ENCODE peak calls at places on chromosome 14, in nine cellular contexts. One of them, this sample, is unnamed.
A peak's percentile ranks its signal among the peaks of the same experiment; 100 is the strongest.

GRCh38 chr14:104206281-104206904 is 68.0 kb downstream of the KIF26A start:
- DNase-seq in NB4: no peak
- DNase-seq in left lung: peak; percentile 78
- DNase-seq in nephron progenitor cell: peak; percentile 76
- DNase-seq in amniotic epithelial cell: no peak
- DNase-seq in GM03348: no peak
- DNase-seq in myocyte: no peak
- DNase-seq in uterus: no peak
- DNase-seq in BJ: no peak
- DNase-seq in this sample: no peak

GRCh38 chr14:70782361-70782760 is 27.0 kb downstream of the MAP3K9 start:
- DNase-seq in GM03348: no peak
- DNase-seq in nephron progenitor cell: no peak
- DNase-seq in left lung: no peak
- DNase-seq in uterus: no peak
- DNase-seq in NB4: peak; percentile 85
- DNase-seq in BJ: peak; percentile 58
- DNase-seq in amniotic epithelial cell: peak; percentile 92
- DNase-seq in myocyte: no peak
- DNase-seq in this sample: peak; percentile 96

GRCh38 chr14:105087963-105088811 is 23.0 kb upstream of the GPR132 start:
- DNase-seq in NB4: peak; percentile 51
- DNase-seq in left lung: peak; percentile 92
- DNase-seq in GM03348: peak; percentile 81
- DNase-seq in nephron progenitor cell: peak; percentile 83
- DNase-seq in amniotic epithelial cell: peak; percentile 87
- DNase-seq in myocyte: peak; percentile 73
- DNase-seq in BJ: peak; percentile 39
- DNase-seq in uterus: peak; percentile 66
- DNase-seq in this sample: peak; percentile 46

GRCh38 chr14:67820428-67820881 is 876 bp downstream of the RAD51B start:
- DNase-seq in nephron progenitor cell: no peak
- DNase-seq in GM03348: no peak
- DNase-seq in amniotic epithelial cell: peak; percentile 10
- DNase-seq in left lung: no peak
- DNase-seq in BJ: peak; percentile 15
- DNase-seq in uterus: no peak
- DNase-seq in NB4: peak; percentile 47
- DNase-seq in myocyte: no peak
- DNase-seq in this sample: peak; percentile 29

GRCh38 chr14:22025884-22026283 is 352.3 kb upstream of the OR4E1 start:
- DNase-seq in amniotic epithelial cell: no peak
- DNase-seq in left lung: no peak
- DNase-seq in GM03348: no peak
- DNase-seq in BJ: no peak
- DNase-seq in myocyte: no peak
- DNase-seq in NB4: no peak
- DNase-seq in uterus: no peak
- DNase-seq in nephron progenitor cell: no peak
- DNase-seq in this sample: no peak

GRCh38 chr14:103772078-103772712 is 56.6 kb downstream of the ZFYVE21 start:
- DNase-seq in amniotic epithelial cell: no peak
- DNase-seq in GM03348: no peak
- DNase-seq in myocyte: no peak
- DNase-seq in uterus: no peak
- DNase-seq in NB4: no peak
- DNase-seq in BJ: no peak
- DNase-seq in left lung: no peak
- DNase-seq in nephron progenitor cell: no peak
- DNase-seq in this sample: no peak

GRCh38 chr14:89900822-89901221 is 53.7 kb downstream of the EFCAB11 start:
- DNase-seq in GM03348: peak; percentile 9
- DNase-seq in amniotic epithelial cell: no peak
- DNase-seq in uterus: no peak
- DNase-seq in nephron progenitor cell: no peak
- DNase-seq in myocyte: no peak
- DNase-seq in left lung: no peak
- DNase-seq in BJ: no peak
- DNase-seq in NB4: no peak
- DNase-seq in this sample: no peak

GRCh38 chr14:77862154-77862783 is 62.4 kb downstream of the ADCK1 start:
- DNase-seq in left lung: peak; percentile 93
- DNase-seq in NB4: peak; percentile 65
- DNase-seq in myocyte: peak; percentile 69
- DNase-seq in uterus: peak; percentile 46
- DNase-seq in GM03348: peak; percentile 85
- DNase-seq in BJ: no peak
- DNase-seq in amniotic epithelial cell: peak; percentile 44
- DNase-seq in nephron progenitor cell: peak; percentile 97
- DNase-seq in this sample: peak; percentile 63

GRCh38 chr14:103629503-103630121 is 601 bp downstream of the KLC1 start:
- DNase-seq in amniotic epithelial cell: no peak
- DNase-seq in left lung: peak; percentile 91
- DNase-seq in uterus: peak; percentile 51
- DNase-seq in BJ: no peak
- DNase-seq in myocyte: peak; percentile 62
- DNase-seq in NB4: peak; percentile 51
- DNase-seq in nephron progenitor cell: peak; percentile 72
- DNase-seq in GM03348: peak; percentile 74
- DNase-seq in this sample: peak; percentile 27

GRCh38 chr14:69666698-69667211 is 55.4 kb downstream of the SUSD6 start:
- DNase-seq in nephron progenitor cell: no peak
- DNase-seq in amniotic epithelial cell: no peak
- DNase-seq in myocyte: no peak
- DNase-seq in BJ: peak; percentile 54
- DNase-seq in left lung: no peak
- DNase-seq in uterus: no peak
- DNase-seq in GM03348: peak; percentile 60
- DNase-seq in NB4: no peak
- DNase-seq in this sample: no peak

GRCh38 chr14:60064491-60065072 is 27.1 kb upstream of the PCNX4 start:
- DNase-seq in uterus: no peak
- DNase-seq in nephron progenitor cell: no peak
- DNase-seq in left lung: no peak
- DNase-seq in GM03348: peak; percentile 60
- DNase-seq in amniotic epithelial cell: peak; percentile 52
- DNase-seq in myocyte: peak; percentile 49
- DNase-seq in BJ: no peak
- DNase-seq in NB4: peak; percentile 43
- DNase-seq in this sample: peak; percentile 52

GRCh38 chr14:35121026-35121886 is 534 bp downstream of the PPP2R3C start:
- DNase-seq in uterus: no peak
- DNase-seq in left lung: no peak
- DNase-seq in myocyte: peak; percentile 26
- DNase-seq in GM03348: peak; percentile 11
- DNase-seq in amniotic epithelial cell: no peak
- DNase-seq in nephron progenitor cell: no peak
- DNase-seq in NB4: no peak
- DNase-seq in BJ: no peak
- DNase-seq in this sample: peak; percentile 16

GRCh38 chr14:93207468-93208308 is 632 bp downstream of the UBR7 start:
- DNase-seq in GM03348: peak; percentile 74
- DNase-seq in NB4: peak; percentile 74
- DNase-seq in left lung: no peak
- DNase-seq in uterus: no peak
- DNase-seq in nephron progenitor cell: peak; percentile 62
- DNase-seq in myocyte: peak; percentile 84
- DNase-seq in BJ: no peak
- DNase-seq in amniotic epithelial cell: peak; percentile 44
- DNase-seq in this sample: peak; percentile 55

GRCh38 chr14:106044949-106045596 is 518.7 kb downstream of the TMEM121 start:
- DNase-seq in uterus: no peak
- DNase-seq in left lung: peak; percentile 78
- DNase-seq in NB4: peak; percentile 88
- DNase-seq in amniotic epithelial cell: no peak
- DNase-seq in myocyte: peak; percentile 14
- DNase-seq in BJ: no peak
- DNase-seq in nephron progenitor cell: no peak
- DNase-seq in GM03348: no peak
- DNase-seq in this sample: peak; percentile 1

GRCh38 chr14:96564389-96564788 is 62.2 kb downstream of the PAPOLA start:
- DNase-seq in GM03348: no peak
- DNase-seq in myocyte: no peak
- DNase-seq in left lung: no peak
- DNase-seq in amniotic epithelial cell: peak; percentile 7
- DNase-seq in BJ: no peak
- DNase-seq in nephron progenitor cell: no peak
- DNase-seq in NB4: no peak
- DNase-seq in uterus: no peak
- DNase-seq in this sample: no peak

GRCh38 chr14:96105921-96106441 is 66.8 kb downstream of the C14orf132 start:
- DNase-seq in GM03348: peak; percentile 27
- DNase-seq in NB4: no peak
- DNase-seq in amniotic epithelial cell: peak; percentile 37
- DNase-seq in uterus: peak; percentile 43
- DNase-seq in nephron progenitor cell: no peak
- DNase-seq in BJ: no peak
- DNase-seq in left lung: no peak
- DNase-seq in myocyte: no peak
- DNase-seq in this sample: peak; percentile 40

GRCh38 chr14:54577977-54578376 is 11.0 kb downstream of the SAMD4A start:
- DNase-seq in GM03348: no peak
- DNase-seq in amniotic epithelial cell: peak; percentile 21
- DNase-seq in uterus: no peak
- DNase-seq in BJ: no peak
- DNase-seq in left lung: no peak
- DNase-seq in NB4: no peak
- DNase-seq in nephron progenitor cell: no peak
- DNase-seq in myocyte: no peak
- DNase-seq in this sample: no peak

GRCh38 chr14:61555056-61555838 is 140.1 kb upstream of the HIF1A start:
- DNase-seq in NB4: no peak
- DNase-seq in left lung: no peak
- DNase-seq in amniotic epithelial cell: peak; percentile 95
- DNase-seq in BJ: no peak
- DNase-seq in uterus: no peak
- DNase-seq in nephron progenitor cell: no peak
- DNase-seq in myocyte: peak; percentile 73
- DNase-seq in GM03348: peak; percentile 44
- DNase-seq in this sample: peak; percentile 69

GRCh38 chr14:103016071-103016470 is 41.3 kb downstream of the CDC42BPB start:
- DNase-seq in BJ: no peak
- DNase-seq in nephron progenitor cell: no peak
- DNase-seq in myocyte: peak; percentile 7
- DNase-seq in uterus: no peak
- DNase-seq in GM03348: no peak
- DNase-seq in left lung: no peak
- DNase-seq in NB4: no peak
- DNase-seq in amniotic epithelial cell: no peak
- DNase-seq in this sample: no peak

GRCh38 chr14:100780246-100780645 is 45.7 kb upstream of the MEG3 start:
- DNase-seq in uterus: no peak
- DNase-seq in nephron progenitor cell: no peak
- DNase-seq in left lung: no peak
- DNase-seq in NB4: no peak
- DNase-seq in myocyte: no peak
- DNase-seq in BJ: no peak
- DNase-seq in amniotic epithelial cell: no peak
- DNase-seq in GM03348: no peak
- DNase-seq in this sample: no peak

GRCh38 chr14:31568151-31568550 is 6.9 kb downstream of the NUBPL start:
- DNase-seq in nephron progenitor cell: no peak
- DNase-seq in GM03348: no peak
- DNase-seq in NB4: no peak
- DNase-seq in BJ: no peak
- DNase-seq in myocyte: peak; percentile 5
- DNase-seq in amniotic epithelial cell: peak; percentile 43
- DNase-seq in left lung: no peak
- DNase-seq in uterus: no peak
- DNase-seq in this sample: no peak

GRCh38 chr14:47919994-47920393 is 244.6 kb upstream of the MDGA2 start:
- DNase-seq in myocyte: no peak
- DNase-seq in BJ: no peak
- DNase-seq in nephron progenitor cell: peak; percentile 7
- DNase-seq in NB4: no peak
- DNase-seq in uterus: no peak
- DNase-seq in left lung: peak; percentile 50
- DNase-seq in GM03348: no peak
- DNase-seq in amniotic epithelial cell: no peak
- DNase-seq in this sample: no peak

GRCh38 chr14:74886001-74886400 is 4.3 kb downstream of the DLST start:
- DNase-seq in uterus: peak; percentile 31
- DNase-seq in left lung: no peak
- DNase-seq in BJ: peak; percentile 97
- DNase-seq in nephron progenitor cell: no peak
- DNase-seq in amniotic epithelial cell: peak; percentile 98
- DNase-seq in NB4: no peak
- DNase-seq in GM03348: peak; percentile 87
- DNase-seq in myocyte: peak; percentile 78
- DNase-seq in this sample: peak; percentile 76

GRCh38 chr14:87888136-87888999 is 104.6 kb downstream of the GALC start:
- DNase-seq in uterus: no peak
- DNase-seq in amniotic epithelial cell: no peak
- DNase-seq in GM03348: peak; percentile 37
- DNase-seq in BJ: no peak
- DNase-seq in nephron progenitor cell: peak; percentile 32
- DNase-seq in myocyte: peak; percentile 3
- DNase-seq in left lung: no peak
- DNase-seq in NB4: peak; percentile 28
- DNase-seq in this sample: peak; percentile 20

GRCh38 chr14:65770681-65771080 is 358.2 kb downstream of the FUT8 start:
- DNase-seq in NB4: no peak
- DNase-seq in amniotic epithelial cell: no peak
- DNase-seq in BJ: no peak
- DNase-seq in GM03348: no peak
- DNase-seq in left lung: no peak
- DNase-seq in uterus: no peak
- DNase-seq in myocyte: no peak
- DNase-seq in nephron progenitor cell: no peak
- DNase-seq in this sample: no peak

GRCh38 chr14:50910495-50911420 is 33.5 kb downstream of the PYGL start:
- DNase-seq in nephron progenitor cell: no peak
- DNase-seq in GM03348: no peak
- DNase-seq in myocyte: no peak
- DNase-seq in uterus: no peak
- DNase-seq in BJ: no peak
- DNase-seq in amniotic epithelial cell: no peak
- DNase-seq in left lung: no peak
- DNase-seq in NB4: no peak
- DNase-seq in this sample: peak; percentile 50

GRCh38 chr14:35687335-35687939 is 121.7 kb downstream of the RALGAPA1 start:
- DNase-seq in left lung: no peak
- DNase-seq in myocyte: peak; percentile 50
- DNase-seq in BJ: no peak
- DNase-seq in GM03348: peak; percentile 56
- DNase-seq in NB4: peak; percentile 62
- DNase-seq in uterus: no peak
- DNase-seq in amniotic epithelial cell: peak; percentile 49
- DNase-seq in nephron progenitor cell: peak; percentile 26
- DNase-seq in this sample: peak; percentile 66

GRCh38 chr14:47442206-47442605 is 233.2 kb downstream of the MDGA2 start:
- DNase-seq in GM03348: no peak
- DNase-seq in NB4: peak; percentile 6
- DNase-seq in amniotic epithelial cell: peak; percentile 0
- DNase-seq in left lung: no peak
- DNase-seq in myocyte: no peak
- DNase-seq in BJ: no peak
- DNase-seq in uterus: no peak
- DNase-seq in nephron progenitor cell: peak; percentile 6
- DNase-seq in this sample: peak; percentile 37

This sample was measured in epithelial cell of esophagus.